ENCODE peak calls at places on chromosomes 6 and 20, in eight cellular contexts. H is mammary epithelial cell, E is GM23248, D is fibroblast of lung, J is PC-3, N is neural progenitor cell, K is GM12878, X is K562. G is an unnamed sample.
A peak's percentile ranks its signal among the peaks of the same experiment; 100 is the strongest.

GRCh38 chr20:50844430-50845100 is 49.7 kb downstream of the BCAS4 start:
- DNase-seq in H (peak; percentile 99), E (peak; percentile 54), D (peak; percentile 97), J (peak; percentile 74), N (no peak), K (peak; percentile 83), X (peak; percentile 37), G (peak; percentile 12)

GRCh38 chr6:136887899-136888298 is 34.2 kb upstream of the SLC35D3 start:
- DNase-seq in H (no peak), E (no peak), D (no peak), J (no peak), N (no peak), K (no peak), X (no peak), G (no peak)

GRCh38 chr6:45631396-45631795 is 253.7 kb upstream of the SUPT3H start:
- DNase-seq in H (peak; percentile 64), E (peak; percentile 67), D (no peak), J (peak; percentile 66), N (no peak), K (no peak), X (no peak), G (no peak)

GRCh38 chr6:2973656-2974055 is 2.3 kb upstream of the SERPINB6 start:
- DNase-seq in H (peak; percentile 77), E (peak; percentile 52), D (no peak), J (no peak), N (no peak), K (no peak), X (peak; percentile 45), G (peak; percentile 33)

GRCh38 chr6:169370054-169370453 is 116.4 kb upstream of the THBS2 start:
- DNase-seq in H (peak; percentile 58), E (no peak), D (peak; percentile 77), J (no peak), N (no peak), K (no peak), X (no peak), G (no peak)

GRCh38 chr6:159170333-159170672 is 1.1 kb downstream of the FNDC1 start:
- DNase-seq in H (no peak), E (no peak), D (peak; percentile 58), J (no peak), N (no peak), K (no peak), X (no peak), G (no peak)

GRCh38 chr6:3813150-3813780 is 35.9 kb upstream of the FAM50B start:
- DNase-seq in H (peak; percentile 65), E (peak; percentile 80), D (peak; percentile 61), J (peak; percentile 80), N (no peak), K (no peak), X (peak; percentile 47), G (no peak)

GRCh38 chr6:136171207-136171606 is 78.9 kb downstream of the MTFR2 start:
- DNase-seq in H (no peak), E (no peak), D (no peak), J (no peak), N (no peak), K (no peak), X (no peak), G (no peak)

GRCh38 chr6:80197474-80197873 is 91.0 kb downstream of the BCKDHB start:
- DNase-seq in H (peak; percentile 25), E (peak; percentile 67), D (peak; percentile 64), J (no peak), N (no peak), K (no peak), X (no peak), G (no peak)

GRCh38 chr6:24689964-24690363 is 23.1 kb downstream of the ACOT13 start:
- DNase-seq in H (no peak), E (peak; percentile 55), D (peak; percentile 13), J (no peak), N (no peak), K (no peak), X (no peak), G (no peak)

GRCh38 chr20:63135411-63135810 is 80.5 kb downstream of the YTHDF1 start:
- DNase-seq in H (no peak), E (no peak), D (no peak), J (no peak), N (peak; percentile 31), K (no peak), X (peak; percentile 55), G (peak; percentile 44)

GRCh38 chr6:109455161-109455501 is 441 bp downstream of the MICAL1 start:
- DNase-seq in H (peak; percentile 27), E (peak; percentile 46), D (no peak), J (no peak), N (no peak), K (no peak), X (no peak), G (no peak)

GRCh38 chr20:16011061-16011460 is 562.2 kb downstream of the KIF16B start:
- DNase-seq in H (no peak), E (no peak), D (no peak), J (no peak), N (peak; percentile 18), K (no peak), X (no peak), G (no peak)

GRCh38 chr6:143223895-143224294 is 163.2 kb downstream of the AIG1 start:
- DNase-seq in H (no peak), E (no peak), D (no peak), J (no peak), N (peak; percentile 5), K (no peak), X (no peak), G (no peak)

GRCh38 chr6:90369024-90369519 is 72.4 kb upstream of the BACH2 start:
- DNase-seq in H (peak; percentile 100), E (peak; percentile 98), D (peak; percentile 100), J (peak; percentile 98), N (peak; percentile 34), K (peak; percentile 90), X (peak; percentile 76), G (no peak)

GRCh38 chr20:44370639-44371218 is 15.2 kb downstream of the HNF4A start:
- DNase-seq in H (no peak), E (no peak), D (no peak), J (peak; percentile 41), N (no peak), K (no peak), X (no peak), G (no peak)

GRCh38 chr6:163665464-163665863 is 250.9 kb downstream of the QKI start:
- DNase-seq in H (no peak), E (no peak), D (no peak), J (no peak), N (no peak), K (no peak), X (no peak), G (no peak)

GRCh38 chr6:163663575-163663974 is 249.1 kb downstream of the QKI start:
- DNase-seq in H (no peak), E (no peak), D (no peak), J (no peak), N (no peak), K (no peak), X (no peak), G (no peak)

GRCh38 chr6:163659807-163660206 is 245.3 kb downstream of the QKI start:
- DNase-seq in H (no peak), E (no peak), D (no peak), J (no peak), N (no peak), K (no peak), X (no peak), G (no peak)

GRCh38 chr6:163662604-163663225 is 248.2 kb downstream of the QKI start:
- DNase-seq in H (no peak), E (no peak), D (no peak), J (no peak), N (no peak), K (no peak), X (no peak), G (no peak)

GRCh38 chr6:163661271-163661671 is 246.8 kb downstream of the QKI start:
- DNase-seq in H (no peak), E (no peak), D (no peak), J (no peak), N (no peak), K (peak; percentile 38), X (no peak), G (no peak)
- H3K9ac ChIP-seq in H (no peak overlapping the region), E (no peak overlapping the region), D (no peak overlapping the region), J (no peak overlapping the region), N (no peak overlapping the region), K (no peak overlapping the region), X (no peak overlapping the region), G (no peak overlapping the region)

GRCh38 chr20:34524426-34524825 is 8.2 kb downstream of the DYNLRB1 start:
- DNase-seq in H (no peak), E (no peak), D (no peak), J (no peak), N (no peak), K (no peak), X (no peak), G (no peak)
- H4K20me1 ChIP-seq in H (no peaks in the 10 kb centered on the region), E (peaks cover 4% of the 10 kb centered on the region), D (no peaks in the 10 kb centered on the region), J (peaks cover 7% of the 10 kb centered on the region), N (peaks cover 58% of the 10 kb centered on the region), K (peaks cover 4% of the 10 kb centered on the region), X (peaks cover 20% of the 10 kb centered on the region), G (peaks cover 49% of the 10 kb centered on the region)

GRCh38 chr20:36275011-36275410 is 31.1 kb upstream of the DLGAP4 start:
- DNase-seq in H (no peak), E (no peak), D (no peak), J (no peak), N (no peak), K (no peak), X (no peak), G (no peak)

GRCh38 chr20:36275441-36276189 is 30.5 kb upstream of the DLGAP4 start:
- DNase-seq in H (no peak), E (no peak), D (no peak), J (no peak), N (no peak), K (no peak), X (no peak), G (no peak)

GRCh38 chr20:36272547-36273220 is 33.5 kb upstream of the DLGAP4 start:
- DNase-seq in H (no peak), E (no peak), D (no peak), J (no peak), N (no peak), K (no peak), X (no peak), G (no peak)

GRCh38 chr20:36273414-36274247 is 32.5 kb upstream of the DLGAP4 start:
- DNase-seq in H (no peak), E (peak; percentile 47), D (peak; percentile 4), J (peak; percentile 66), N (peak; percentile 28), K (no peak), X (no peak), G (peak; percentile 22)

DNA sequence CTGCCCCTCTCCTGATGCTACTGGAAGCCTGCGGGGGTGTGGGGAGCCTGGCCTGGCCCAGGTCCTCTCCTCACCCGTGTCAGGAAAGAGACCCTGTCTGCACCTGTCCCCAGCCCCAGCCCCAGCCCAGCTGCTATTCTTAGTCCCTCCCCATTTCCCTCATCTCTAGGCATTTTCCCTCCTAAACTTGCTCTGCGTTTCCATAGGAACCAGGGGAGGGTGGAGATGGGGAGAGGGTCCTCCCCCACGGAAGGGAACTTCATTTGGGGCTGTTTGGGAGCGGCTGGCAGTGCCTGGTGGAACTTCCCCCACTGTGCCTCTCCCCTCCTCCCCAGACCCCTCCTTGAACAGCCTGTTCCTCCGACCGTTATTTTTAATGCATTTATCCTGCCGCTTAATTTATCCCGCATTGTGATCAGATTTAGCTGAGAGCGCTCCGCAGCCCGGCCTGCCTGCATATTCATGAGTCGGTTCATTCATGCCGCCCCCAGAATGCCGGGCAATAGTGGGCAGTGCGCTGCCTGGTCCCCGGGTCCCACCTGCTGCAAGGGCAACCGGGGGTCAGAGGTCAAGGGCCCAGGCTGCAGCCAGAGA is 31.8 kb upstream of the DLGAP4 start:
- DNase-seq in H (no peak), E (no peak), D (no peak), J (no peak), N (peak; percentile 11), K (no peak), X (no peak), G (no peak)
- H3K4me3 ChIP-seq in H (no peak overlapping the region), E (no peak overlapping the region), D (no peak overlapping the region), J (no peak overlapping the region), N (no peak overlapping the region), K (no peak overlapping the region), X (no peak overlapping the region), G (no peak overlapping the region)

GRCh38 chr20:57397693-57398108 is 6.5 kb downstream of the RBM38 start:
- DNase-seq in H (no peak), E (no peak), D (no peak), J (no peak), N (no peak), K (no peak), X (no peak), G (peak; percentile 34)
- H3K9ac ChIP-seq in H (no peak overlapping the region), E (no peak overlapping the region), D (no peak overlapping the region), J (no peak overlapping the region), N (no peak overlapping the region), K (peak overlapping the region; percentile 77), X (no peak overlapping the region), G (peak overlapping the region; percentile 44)